ENCODE peak calls at places on chromosomes 3 and 15, in seven cellular contexts. S is GM12865; J is PC-9; O is progenitor cell of endocrine pancreas; I is CD8-positive, alpha-beta T cell; X is AG09319; Z is H9. L is an unnamed sample.

GRCh38 chr3:161413855-161414210 is 42.5 kb upstream of the SPTSSB start:
- DNase-seq in S (no peak), J (no peak), O (no peak), I (no peak), X (no peak), Z (no peak), L (no peak)

GRCh38 chr3:123143669-123144411 is 57.9 kb upstream of the SEC22A start:
- DNase-seq in S (no peak), J (peak), O (no peak), I (no peak), X (no peak), Z (peak), L (no peak)

GRCh38 chr3:134080761-134081160 is 51.0 kb upstream of the SLCO2A1 start:
- DNase-seq in S (no peak), J (no peak), O (no peak), I (no peak), X (no peak), Z (no peak), L (no peak)

GRCh38 chr15:39786444-39787056 is 3.9 kb upstream of the FSIP1 start:
- DNase-seq in S (peak), J (no peak), O (no peak), I (no peak), X (no peak), Z (no peak), L (no peak)

GRCh38 chr15:31458591-31458990 is 132.0 kb downstream of the KLF13 start:
- DNase-seq in S (no peak), J (no peak), O (no peak), I (no peak), X (no peak), Z (no peak), L (no peak)

GRCh38 chr15:27454281-27455060 is 483.5 kb downstream of the GABRG3 start:
- DNase-seq in S (no peak), J (no peak), O (no peak), I (no peak), X (no peak), Z (no peak), L (no peak)

GRCh38 chr3:71537211-71537611 is 46.3 kb downstream of the FOXP1 start:
- DNase-seq in S (no peak), J (no peak), O (no peak), I (no peak), X (peak), Z (no peak), L (no peak)

GRCh38 chr3:149114458-149114857 is 15.0 kb upstream of the HPS3 start:
- DNase-seq in S (no peak), J (no peak), O (no peak), I (no peak), X (no peak), Z (no peak), L (no peak)

GRCh38 chr3:122146466-122146865 is 37.0 kb upstream of the CASR start:
- DNase-seq in S (peak), J (no peak), O (no peak), I (no peak), X (no peak), Z (no peak), L (no peak)

GRCh38 chr3:52019352-52020080 is 23.8 kb upstream of the RPL29 start:
- DNase-seq in S (no peak), J (no peak), O (no peak), I (no peak), X (no peak), Z (no peak), L (no peak)

GRCh38 chr3:194150252-194150934 is 14.4 kb downstream of the HES1 start:
- DNase-seq in S (no peak), J (peak), O (no peak), I (no peak), X (no peak), Z (no peak), L (no peak)

GRCh38 chr3:75396316-75396802 is 267.8 kb upstream of the FRG2C start:
- DNase-seq in S (no peak), J (no peak), O (no peak), I (no peak), X (no peak), Z (no peak), L (no peak)

GRCh38 chr3:27174530-27174929 is 194.7 kb downstream of the NEK10 start:
- DNase-seq in S (no peak), J (no peak), O (no peak), I (no peak), X (no peak), Z (no peak), L (no peak)

GRCh38 chr3:55690161-55690560 is 203.1 kb upstream of the WNT5A start:
- DNase-seq in S (no peak), J (no peak), O (no peak), I (no peak), X (no peak), Z (no peak), L (no peak)

GRCh38 chr15:78071378-78071777 is 6.1 kb downstream of the TBC1D2B start:
- DNase-seq in S (no peak), J (no peak), O (no peak), I (no peak), X (no peak), Z (no peak), L (no peak)

GRCh38 chr15:78069630-78070029 is 7.9 kb downstream of the TBC1D2B start:
- DNase-seq in S (peak), J (no peak), O (no peak), I (no peak), X (no peak), Z (no peak), L (no peak)

GRCh38 chr15:78070049-78070698 is 7.3 kb downstream of the TBC1D2B start:
- DNase-seq in S (peak), J (no peak), O (no peak), I (peak), X (no peak), Z (no peak), L (no peak)

GRCh38 chr15:78067328-78068241 is 9.9 kb downstream of the TBC1D2B start:
- DNase-seq in S (no peak), J (no peak), O (no peak), I (no peak), X (no peak), Z (no peak), L (no peak)

DNA sequence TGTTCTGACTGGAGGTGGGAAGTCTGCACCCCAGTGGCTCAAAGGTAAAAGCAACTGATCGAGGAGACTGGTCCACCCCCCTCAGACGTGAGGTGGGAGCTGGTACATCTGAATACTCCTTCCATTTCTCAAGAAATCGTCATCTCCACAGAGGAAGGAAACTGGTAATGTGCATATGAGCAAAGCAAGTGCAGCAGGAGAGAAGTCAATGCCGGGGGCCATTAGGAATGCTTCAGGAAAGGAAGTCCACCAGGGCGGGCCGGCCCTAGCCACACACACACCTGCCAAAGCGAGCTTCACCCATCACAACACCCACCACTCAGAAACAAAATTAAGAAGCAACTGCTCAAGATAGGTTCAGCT is 8.5 kb downstream of the TBC1D2B start:
- DNase-seq in S (no peak), J (no peak), O (no peak), I (peak), X (no peak), Z (no peak), L (no peak)
- TF ChIP-seq CTCF in S (no peak), J (no peak), O (no peak), I (no peak), X (no peak), Z (peak), L (no peak)

DNA sequence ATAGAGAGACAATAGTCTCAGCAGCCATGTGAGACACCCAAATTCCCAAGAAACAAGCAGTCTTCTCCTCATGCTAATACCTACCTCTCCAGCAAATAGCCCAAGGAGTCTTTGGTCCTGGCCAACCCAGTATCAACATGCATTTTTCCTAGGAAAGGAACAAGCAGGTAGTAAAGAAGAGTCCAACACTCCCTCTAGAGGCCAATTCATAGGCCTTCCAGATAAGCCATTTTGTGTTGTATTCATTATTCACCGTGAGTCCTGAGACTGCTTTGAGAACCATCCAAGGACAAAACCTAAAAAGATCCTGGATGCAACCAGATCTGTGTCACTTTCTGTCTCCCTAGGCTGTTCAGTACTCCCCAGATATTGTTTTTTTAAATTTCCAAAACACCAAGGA is 63.6 kb upstream of the SNTN start:
- DNase-seq in S (no peak), J (no peak), O (no peak), I (no peak), X (no peak), Z (no peak), L (no peak)
- TF ChIP-seq CTCF in S (no peak), J (no peak), O (no peak), I (no peak), X (no peak), Z (peak), L (peak)

GRCh38 chr3:53073553-53074365 is 27.9 kb upstream of the SFMBT1 start:
- DNase-seq in S (no peak), J (no peak), O (no peak), I (no peak), X (no peak), Z (peak), L (no peak)

GRCh38 chr3:53074761-53075742 is 29.2 kb upstream of the SFMBT1 start:
- DNase-seq in S (no peak), J (no peak), O (no peak), I (no peak), X (no peak), Z (peak), L (no peak)

GRCh38 chr3:53072653-53073552 is 27.0 kb upstream of the SFMBT1 start:
- DNase-seq in S (peak), J (peak), O (peak), I (peak), X (peak), Z (peak), L (peak)

GRCh38 chr3:53075743-53076140 is 29.9 kb upstream of the SFMBT1 start:
- DNase-seq in S (no peak), J (no peak), O (no peak), I (no peak), X (no peak), Z (peak), L (no peak)

DNA sequence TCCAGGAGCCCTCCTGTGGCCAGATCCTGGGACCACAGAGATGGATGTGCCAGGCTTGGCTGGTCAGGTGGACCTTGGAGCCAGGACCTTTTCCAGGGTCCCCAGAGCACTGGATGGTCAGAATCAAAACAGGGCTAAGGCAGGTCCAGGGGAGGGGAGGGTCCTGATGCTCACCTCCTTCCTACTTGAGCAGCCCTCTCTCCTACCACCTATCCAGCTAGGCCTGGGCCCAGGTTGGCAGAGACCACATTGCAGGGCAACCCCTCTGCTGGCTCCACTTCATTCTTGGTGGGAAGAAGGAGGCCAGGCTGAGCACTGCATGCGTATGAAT is 28.5 kb upstream of the SFMBT1 start:
- DNase-seq in S (no peak), J (no peak), O (no peak), I (no peak), X (no peak), Z (peak), L (no peak)
- TF ChIP-seq CTCF in S (no peak), J (no peak), O (no peak), I (no peak), X (no peak), Z (no peak), L (no peak)

GRCh38 chr3:32968367-32969087 is 17.1 kb downstream of the CCR4 start:
- DNase-seq in S (no peak), J (no peak), O (no peak), I (no peak), X (no peak), Z (no peak), L (no peak)
- TF ChIP-seq CTCF in S (no peak), J (no peak), O (peak), I (no peak), X (no peak), Z (peak), L (peak)

DNA sequence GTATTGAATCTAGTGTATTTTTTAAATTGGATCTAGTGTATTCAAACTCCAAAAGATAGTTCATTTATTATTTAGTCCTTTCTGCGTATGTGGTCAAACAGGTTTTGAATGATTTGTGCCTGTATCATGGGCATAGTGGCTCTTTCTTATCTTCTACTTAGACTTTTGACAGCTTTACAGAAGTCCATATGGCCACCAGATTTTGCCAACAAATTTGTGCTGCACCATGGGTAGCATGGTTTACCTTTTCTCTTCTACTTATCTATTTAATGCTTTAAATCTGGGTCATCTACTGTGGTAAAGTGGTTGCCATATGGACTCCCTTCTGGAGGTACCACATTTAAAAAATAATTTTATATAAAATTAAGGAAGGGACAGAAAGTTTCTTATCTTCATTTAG is 66.9 kb upstream of the CADM2 start:
- DNase-seq in S (no peak), J (no peak), O (no peak), I (no peak), X (no peak), Z (no peak), L (no peak)
- TF ChIP-seq CTCF in S (no peak), J (no peak), O (no peak), I (no peak), X (no peak), Z (no peak), L (no peak)

GRCh38 chr3:28912120-28912885 is 368.6 kb upstream of the RBMS3 start:
- DNase-seq in S (no peak), J (no peak), O (no peak), I (no peak), X (no peak), Z (no peak), L (no peak)

GRCh38 chr3:28917895-28918294 is 363.0 kb upstream of the RBMS3 start:
- DNase-seq in S (no peak), J (no peak), O (no peak), I (no peak), X (no peak), Z (no peak), L (no peak)

GRCh38 chr3:28916713-28917499 is 364.0 kb upstream of the RBMS3 start:
- DNase-seq in S (peak), J (no peak), O (no peak), I (no peak), X (peak), Z (peak), L (peak)

DNA sequence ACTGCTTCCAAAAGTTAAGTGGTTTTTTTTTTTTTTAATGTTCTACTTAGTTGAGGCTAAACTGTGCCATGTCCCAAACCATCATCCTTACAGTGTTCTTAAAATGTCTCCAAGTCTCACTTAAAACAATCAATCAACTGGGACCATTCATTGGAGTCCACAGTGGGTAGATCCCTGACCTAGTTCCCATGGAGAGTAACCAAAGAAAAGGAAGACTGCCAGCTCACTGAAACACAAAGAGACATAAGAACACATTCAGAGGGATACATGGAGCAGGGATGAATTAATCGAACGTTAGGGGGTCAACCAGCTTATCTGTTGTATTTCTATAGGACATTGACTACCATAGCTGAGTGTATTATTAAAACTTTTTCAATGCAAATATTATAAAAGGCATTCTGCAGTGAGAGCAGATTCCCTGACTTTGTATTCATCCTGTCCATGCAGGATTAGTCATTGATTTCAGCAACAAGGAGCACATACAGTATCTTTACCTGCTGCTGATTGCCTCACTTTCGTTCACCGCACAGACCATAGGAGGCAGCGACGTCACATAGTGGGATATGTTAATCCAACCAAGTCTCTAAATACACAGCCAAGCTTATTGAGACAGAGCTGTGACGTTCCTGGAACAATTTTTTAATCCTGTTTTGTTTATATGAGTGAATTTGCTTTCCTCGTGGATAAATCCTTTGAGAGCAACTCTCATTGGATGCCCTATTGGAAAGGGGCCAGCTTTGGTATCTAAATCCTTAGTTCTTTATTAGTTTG is 365.0 kb upstream of the RBMS3 start:
- DNase-seq in S (no peak), J (no peak), O (no peak), I (no peak), X (peak), Z (peak), L (no peak)
- TF ChIP-seq CTCF in S (no peak), J (no peak), O (peak), I (no peak), X (peak), Z (peak), L (peak)

L was measured in neural crest cell.